ENCODE peak calls at places on chromosomes 12 and 14, in seven cellular contexts. U is NAMALWA; D is NCI-H1092; G is T-cell; O is activated T-cell treated with anti-CD3 and anti-CD28 coated beads, Interleukin-2, amount 50 U/mL, for 4 hours; B is kidney tubule cell; Y is AG08396. I is an unnamed sample.

GRCh38 chr12:122896662-122897061 is 738 bp upstream of the VPS37B start:
- DNase-seq in U (no peak), G (no peak), B (no peak), O (no peak), D (no peak), Y (no peak), I (no peak)

GRCh38 chr12:112380663-112381420 is 1.4 kb downstream of the HECTD4 start:
- DNase-seq in O (no peak), Y (peak), D (no peak), G (no peak), U (no peak), B (peak), I (no peak)

GRCh38 chr14:74765721-74766120 is 2.6 kb downstream of the YLPM1 start:
- DNase-seq in D (no peak), O (no peak), B (no peak), G (no peak), Y (no peak), U (no peak), I (no peak)

GRCh38 chr12:32566663-32567634 is 112.2 kb upstream of the DNM1L start:
- DNase-seq in D (no peak), G (no peak), U (no peak), B (peak), Y (no peak), O (no peak), I (peak)

GRCh38 chr12:53735556-53735955 is 8.3 kb upstream of the CALCOCO1 start:
- DNase-seq in D (peak), O (no peak), Y (no peak), G (no peak), B (no peak), U (no peak), I (no peak)

GRCh38 chr14:94768521-94769412 is 1.1 kb downstream of the GSC start:
- DNase-seq in B (peak), G (peak), U (no peak), D (peak), O (no peak), Y (no peak), I (peak)

GRCh38 chr14:105499256-105500035 is 8.4 kb downstream of the TEDC1 start:
- DNase-seq in Y (no peak), D (no peak), U (no peak), G (no peak), B (no peak), O (no peak), I (peak)

GRCh38 chr12:21657336-21658077 is at the start of gene LDHB:
- DNase-seq in G (peak), D (peak), U (peak), B (peak), Y (peak), O (peak), I (peak)

GRCh38 chr12:1488908-1489381 is 105.4 kb downstream of the FBXL14 start:
- DNase-seq in D (no peak), O (no peak), Y (no peak), U (no peak), G (peak), B (no peak), I (peak)

GRCh38 chr12:89968151-89968699 is 259.6 kb upstream of the ATP2B1 start:
- DNase-seq in B (no peak), D (no peak), U (no peak), G (no peak), O (no peak), Y (no peak), I (no peak)

GRCh38 chr12:34350092-34351041 is 328.1 kb downstream of the ALG10 start:
- DNase-seq in D (no peak), U (no peak), O (no peak), Y (no peak), B (no peak), G (no peak), I (no peak)

GRCh38 chr14:28941758-28942157 is 175.2 kb downstream of the FOXG1 start:
- DNase-seq in U (no peak), D (no peak), Y (no peak), G (no peak), O (no peak), B (no peak), I (no peak)

GRCh38 chr12:46504494-46504893 is 131.9 kb upstream of the SLC38A2 start:
- DNase-seq in Y (no peak), O (no peak), B (no peak), D (no peak), G (no peak), U (no peak), I (no peak)

GRCh38 chr14:79871164-79871563 is 340.1 kb downstream of the DIO2 start:
- DNase-seq in B (no peak), D (no peak), O (no peak), U (no peak), Y (no peak), G (no peak), I (no peak)

I was measured in Daoy.